ENCODE peak calls at places on chromosomes 2 and 18, in six cellular contexts. H is heart right ventricle, K is tibial artery, Q is HL-60, I is heart left ventricle, C is PC-3. P is an unnamed sample.
A peak's percentile ranks its signal among the peaks of the same experiment; 100 is the strongest.

GRCh38 chr2:102826904-102827303 is 65.1 kb downstream of the TMEM182 start:
- DNase-seq in H (peak; percentile 44), K (peak; percentile 36), Q (no peak), I (peak; percentile 67), C (no peak), P (no peak)

GRCh38 chr2:20634430-20635095 is 16.3 kb downstream of the HS1BP3 start:
- DNase-seq in H (no peak), K (no peak), Q (no peak), I (no peak), C (peak; percentile 59), P (no peak)

GRCh38 chr2:66428986-66429612 is 5.8 kb upstream of the MEIS1 start:
- DNase-seq in H (no peak), K (no peak), Q (no peak), I (no peak), C (peak; percentile 77), P (no peak)

GRCh38 chr2:232076736-232077135 is 115.2 kb downstream of the DIS3L2 start:
- DNase-seq in H (no peak), K (no peak), Q (no peak), I (no peak), C (no peak), P (no peak)

GRCh38 chr18:57441395-57441794 is 6.2 kb downstream of the ONECUT2 start:
- DNase-seq in H (no peak), K (no peak), Q (peak; percentile 11), I (no peak), C (no peak), P (no peak)

GRCh38 chr2:226795281-226796011 is 4.2 kb downstream of the IRS1 start:
- DNase-seq in H (peak; percentile 36), K (peak; percentile 23), Q (no peak), I (peak; percentile 29), C (peak; percentile 37), P (peak; percentile 76)

GRCh38 chr2:239723486-239724193 is 301.5 kb downstream of the NDUFA10 start:
- DNase-seq in H (no peak), K (no peak), Q (no peak), I (no peak), C (no peak), P (peak; percentile 58)

GRCh38 chr18:28963481-28963880 is 786.6 kb upstream of the CDH2 start:
- DNase-seq in H (no peak), K (no peak), Q (no peak), I (no peak), C (no peak), P (no peak)

GRCh38 chr2:217429981-217430500 is 570.2 kb upstream of the TNP1 start:
- DNase-seq in H (no peak), K (no peak), Q (no peak), I (no peak), C (peak; percentile 40), P (no peak)

GRCh38 chr18:73462092-73462491 is 594.3 kb upstream of the NETO1 start:
- DNase-seq in H (no peak), K (no peak), Q (no peak), I (no peak), C (peak; percentile 23), P (no peak)

GRCh38 chr2:170847716-170848115 is 31.0 kb downstream of the GAD1 start:
- DNase-seq in H (no peak), K (no peak), Q (no peak), I (no peak), C (no peak), P (no peak)

GRCh38 chr2:227153307-227153706 is 10.7 kb downstream of the COL4A4 start:
- DNase-seq in H (no peak), K (no peak), Q (no peak), I (no peak), C (no peak), P (no peak)

GRCh38 chr2:241066893-241067341 is 35.2 kb downstream of the MTERF4 start:
- DNase-seq in H (no peak), K (no peak), Q (no peak), I (peak; percentile 16), C (peak; percentile 7), P (no peak)

GRCh38 chr2:45839388-45840251 is 188.1 kb downstream of the PRKCE start:
- DNase-seq in H (no peak), K (no peak), Q (no peak), I (no peak), C (peak; percentile 37), P (no peak)

GRCh38 chr18:62979172-62979571 is 263.8 kb downstream of the PHLPP1 start:
- DNase-seq in H (no peak), K (peak; percentile 44), Q (peak; percentile 98), I (no peak), C (peak; percentile 90), P (no peak)

GRCh38 chr2:51247252-51247651 is 215.3 kb upstream of the NRXN1 start:
- DNase-seq in H (no peak), K (no peak), Q (no peak), I (no peak), C (peak; percentile 5), P (no peak)

GRCh38 chr2:162146906-162147305 is 5.1 kb downstream of the GCG start:
- DNase-seq in H (no peak), K (no peak), Q (no peak), I (no peak), C (peak; percentile 56), P (no peak)
- TF ChIP-seq CTCF in H (no peak), K (no peak), Q (no peak), I (no peak), C (no peak), P (no peak)

GRCh38 chr2:156563994-156564753 is 128.0 kb downstream of the GPD2 start:
- DNase-seq in H (no peak), K (no peak), Q (no peak), I (no peak), C (no peak), P (no peak)

GRCh38 chr2:156562136-156562535 is 126.0 kb downstream of the GPD2 start:
- DNase-seq in H (no peak), K (no peak), Q (no peak), I (no peak), C (no peak), P (no peak)

GRCh38 chr2:156561326-156561725 is 125.1 kb downstream of the GPD2 start:
- DNase-seq in H (no peak), K (no peak), Q (no peak), I (no peak), C (no peak), P (no peak)

GRCh38 chr2:156565066-156565710 is 129.0 kb downstream of the GPD2 start:
- DNase-seq in H (no peak), K (no peak), Q (no peak), I (no peak), C (peak; percentile 12), P (no peak)
- H3K27ac ChIP-seq in H (no peak overlapping the region), K (no peak overlapping the region), Q (no peak overlapping the region), I (no peak overlapping the region), C (no peak overlapping the region), P (no peak overlapping the region)

GRCh38 chr2:65026640-65027464 is 29.4 kb upstream of the CEP68 start:
- DNase-seq in H (no peak), K (no peak), Q (no peak), I (no peak), C (no peak), P (no peak)

GRCh38 chr2:65026154-65026553 is 30.1 kb upstream of the CEP68 start:
- DNase-seq in H (no peak), K (no peak), Q (no peak), I (no peak), C (no peak), P (no peak)

GRCh38 chr2:65025453-65026128 is 30.6 kb upstream of the CEP68 start:
- DNase-seq in H (no peak), K (no peak), Q (peak; percentile 50), I (no peak), C (no peak), P (no peak)

GRCh38 chr2:65030481-65030880 is 25.7 kb upstream of the CEP68 start:
- DNase-seq in H (no peak), K (no peak), Q (no peak), I (no peak), C (no peak), P (no peak)

GRCh38 chr2:65027611-65028244 is 28.5 kb upstream of the CEP68 start:
- DNase-seq in H (no peak), K (peak; percentile 32), Q (no peak), I (no peak), C (no peak), P (no peak)
- H3K4me3 ChIP-seq in H (no peak overlapping the region), K (no peak overlapping the region), Q (no peak overlapping the region), I (no peak overlapping the region), C (no peak overlapping the region), P (no peak overlapping the region)

DNA sequence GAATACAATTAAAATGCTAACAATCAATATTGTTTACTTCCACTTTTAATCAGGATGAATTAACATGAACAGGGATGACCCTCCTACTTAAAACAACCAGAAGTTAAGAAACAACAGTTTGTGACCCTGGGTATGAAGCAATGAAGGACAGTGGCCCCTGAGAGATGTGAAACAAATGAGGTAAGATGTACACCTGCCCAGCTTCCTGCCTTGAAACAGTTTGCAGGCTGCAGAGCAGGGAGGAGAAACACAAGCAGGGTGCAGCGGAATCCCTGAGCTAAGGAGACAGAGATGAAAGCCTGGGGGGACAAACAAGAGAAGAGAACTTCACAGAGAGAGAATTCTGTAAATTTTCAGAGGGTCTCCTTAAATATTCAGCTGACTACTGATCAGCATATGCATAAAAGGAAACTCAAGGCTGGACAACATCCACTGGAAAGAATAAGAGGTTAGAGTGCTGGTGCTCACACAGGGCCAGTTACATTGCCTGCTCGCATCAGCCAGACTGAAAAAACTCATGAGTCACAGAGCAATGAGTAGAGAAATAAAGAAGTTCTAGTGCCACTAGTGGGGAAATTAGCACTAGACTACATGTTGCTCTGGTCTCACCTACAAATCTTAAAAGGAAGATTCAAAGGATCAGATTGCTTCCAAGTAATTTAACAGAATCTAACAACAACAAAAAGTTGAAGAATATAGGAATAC is 106.4 kb downstream of the PID1 start:
- DNase-seq in H (no peak), K (no peak), Q (no peak), I (no peak), C (peak; percentile 10), P (no peak)
- TF ChIP-seq CTCF in H (no peak), K (no peak), Q (no peak), I (no peak), C (no peak), P (no peak)

GRCh38 chr2:75067506-75067905 is 109.1 kb downstream of the POLE4 start:
- DNase-seq in H (no peak), K (no peak), Q (no peak), I (no peak), C (no peak), P (no peak)

GRCh38 chr2:75064691-75065396 is 106.4 kb downstream of the POLE4 start:
- DNase-seq in H (peak; percentile 45), K (peak; percentile 37), Q (peak; percentile 42), I (peak; percentile 35), C (peak; percentile 72), P (no peak)

GRCh38 chr2:75066121-75066520 is 107.7 kb downstream of the POLE4 start:
- DNase-seq in H (no peak), K (no peak), Q (no peak), I (no peak), C (no peak), P (no peak)

GRCh38 chr2:75068546-75068945 is 110.1 kb downstream of the POLE4 start:
- DNase-seq in H (no peak), K (no peak), Q (no peak), I (no peak), C (no peak), P (no peak)

GRCh38 chr2:75065402-75066008 is 107.1 kb downstream of the POLE4 start:
- DNase-seq in H (no peak), K (no peak), Q (no peak), I (no peak), C (no peak), P (no peak)
- H3K27ac ChIP-seq in H (no peak overlapping the region), K (no peak overlapping the region), Q (no peak overlapping the region), I (no peak overlapping the region), C (no peak overlapping the region), P (no peak overlapping the region)